ENCODE peak calls at places on chromosomes 12 and 14, in six cellular contexts. W is cardiac muscle cell; O is T-helper 2 cell; Q is effector CD4-positive, alpha-beta T cell; C is left cardiac atrium; D is stimulated activated CD8-positive, alpha-beta memory T cell treated with anti-CD3 and anti-CD28 coated beads, Interleukin-4, amount 100 ng/mL, for 24 hours. U is an unnamed sample.

GRCh38 chr12:49874142-49874897 is 29.4 kb downstream of the FAIM2 start:
- DNase-seq in W (no peak), O (no peak), C (no peak), D (no peak), Q (no peak), U (no peak)

GRCh38 chr12:66941150-66941549 is 262.3 kb upstream of the GRIP1 start:
- DNase-seq in O (no peak), C (no peak), W (no peak), Q (no peak), D (no peak), U (no peak)

GRCh38 chr14:104843442-104844305 is 21.4 kb upstream of the CEP170B start:
- DNase-seq in C (no peak), Q (no peak), W (peak; percentile 74), O (no peak), D (no peak), U (no peak)

GRCh38 chr12:109951136-109951535 is 45.0 kb downstream of the GIT2 start:
- DNase-seq in W (no peak), C (no peak), D (no peak), O (no peak), Q (no peak), U (no peak)

GRCh38 chr14:90060312-90060964 is 1.4 kb upstream of the KCNK13 start:
- DNase-seq in C (peak; percentile 53), D (peak; percentile 33), W (peak; percentile 75), O (peak; percentile 9), Q (no peak), U (peak; percentile 10)

GRCh38 chr12:25014961-25015360 is 66.1 kb upstream of the BCAT1 start:
- DNase-seq in C (no peak), Q (no peak), W (no peak), D (no peak), O (no peak), U (no peak)

GRCh38 chr14:99247091-99247729 is 24.8 kb downstream of the BCL11B start:
- DNase-seq in O (no peak), C (no peak), W (no peak), D (no peak), Q (no peak), U (no peak)

GRCh38 chr14:29643415-29644206 is 284.0 kb downstream of the PRKD1 start:
- DNase-seq in O (no peak), C (no peak), W (no peak), Q (no peak), D (no peak), U (no peak)

GRCh38 chr12:131421506-131422184 is 289.2 kb upstream of the SFSWAP start:
- DNase-seq in O (no peak), C (no peak), D (no peak), W (no peak), Q (no peak), U (no peak)

GRCh38 chr14:94388027-94388895 is at the start of gene SERPINA1:
- DNase-seq in D (no peak), O (no peak), C (no peak), W (no peak), Q (no peak), U (no peak)

GRCh38 chr12:92518071-92518470 is 184.7 kb upstream of the PLEKHG7 start:
- DNase-seq in C (no peak), Q (no peak), D (no peak), O (no peak), W (no peak), U (no peak)

GRCh38 chr12:1020389-1020788 is 29.4 kb downstream of the ERC1 start:
- DNase-seq in D (no peak), O (no peak), Q (no peak), W (no peak), C (no peak), U (no peak)

GRCh38 chr12:112738531-112738930 is 53.0 kb upstream of the RPH3A start:
- DNase-seq in Q (no peak), C (no peak), O (no peak), D (no peak), W (no peak), U (no peak)

GRCh38 chr12:5493018-5493417 is 61.1 kb downstream of the NTF3 start:
- DNase-seq in D (no peak), Q (no peak), W (no peak), O (no peak), C (no peak), U (no peak)

GRCh38 chr14:47626151-47627035 is 49.0 kb downstream of the MDGA2 start:
- DNase-seq in W (no peak), C (no peak), O (no peak), D (no peak), Q (no peak), U (no peak)

GRCh38 chr12:57195655-57196371 is 20.8 kb upstream of the NXPH4 start:
- DNase-seq in C (no peak), D (no peak), W (no peak), O (no peak), Q (no peak), U (no peak)

GRCh38 chr12:120539303-120539702 is 5.1 kb downstream of the RNF10 start:
- DNase-seq in D (no peak), C (no peak), Q (no peak), O (no peak), W (no peak), U (no peak)

GRCh38 chr12:28611115-28611435 is 420.8 kb downstream of the CCDC91 start:
- DNase-seq in O (no peak), C (no peak), W (no peak), Q (no peak), D (no peak), U (no peak)

GRCh38 chr14:51498411-51499227 is 153.1 kb upstream of the FRMD6 start:
- DNase-seq in W (no peak), C (no peak), Q (no peak), D (no peak), O (no peak), U (peak; percentile 26)

GRCh38 chr14:37903561-37904191 is 304.0 kb upstream of the SSTR1 start:
- DNase-seq in D (no peak), Q (peak; percentile 2), W (peak; percentile 55), C (no peak), O (no peak), U (peak; percentile 11)

GRCh38 chr12:13165578-13166120 is 30.9 kb upstream of the EMP1 start:
- DNase-seq in Q (peak; percentile 56), O (peak; percentile 11), C (peak; percentile 77), D (peak; percentile 60), W (no peak), U (peak; percentile 86)

GRCh38 chr14:76863724-76864407 is 37.7 kb downstream of the LRRC74A start:
- DNase-seq in C (peak; percentile 76), Q (no peak), O (no peak), W (peak; percentile 39), D (no peak), U (no peak)

GRCh38 chr12:51683763-51684357 is 92.8 kb downstream of the SCN8A start:
- DNase-seq in W (no peak), C (peak; percentile 21), O (no peak), D (no peak), Q (no peak), U (peak; percentile 30)

GRCh38 chr12:25054076-25054782 is 105.3 kb upstream of the BCAT1 start:
- DNase-seq in W (no peak), D (no peak), C (no peak), Q (no peak), O (no peak), U (no peak)

GRCh38 chr12:2244013-2244861 is 191.4 kb downstream of the CACNA1C start:
- DNase-seq in D (no peak), W (peak; percentile 76), Q (no peak), C (no peak), O (no peak), U (no peak)

GRCh38 chr12:101570022-101570421 is 24.7 kb upstream of the MYBPC1 start:
- DNase-seq in D (no peak), O (no peak), C (no peak), W (no peak), Q (no peak), U (peak; percentile 17)

GRCh38 chr12:1797011-1797901 is 23.1 kb upstream of the LRTM2 start:
- DNase-seq in W (no peak), D (peak; percentile 45), O (peak; percentile 47), C (peak; percentile 78), Q (peak; percentile 47), U (no peak)

GRCh38 chr12:25556136-25556535 is 3.1 kb upstream of the LMNTD1 start:
- DNase-seq in Q (no peak), W (no peak), O (no peak), C (no peak), D (no peak), U (no peak)

GRCh38 chr14:58466459-58466858 is 38.9 kb downstream of the KIAA0586 start:
- DNase-seq in D (no peak), O (no peak), Q (no peak), C (no peak), W (no peak), U (no peak)

GRCh38 chr12:23217158-23217557 is 592.2 kb downstream of the ETNK1 start:
- DNase-seq in O (no peak), D (no peak), C (no peak), W (no peak), Q (no peak), U (no peak)

GRCh38 chr14:92408186-92408585 is 85.2 kb downstream of the SLC24A4 start:
- DNase-seq in W (no peak), Q (no peak), O (no peak), C (no peak), D (no peak), U (peak; percentile 48)

GRCh38 chr12:4771172-4771959 is 51.2 kb downstream of the GALNT8 start:
- DNase-seq in O (no peak), W (no peak), Q (no peak), C (no peak), D (no peak), U (no peak)

GRCh38 chr12:66048218-66048842 is 82.2 kb downstream of the LLPH start:
- DNase-seq in W (no peak), Q (no peak), O (no peak), D (no peak), C (no peak), U (no peak)

GRCh38 chr14:89086060-89086382 is 261.6 kb downstream of the TTC8 start:
- DNase-seq in D (no peak), W (no peak), C (no peak), Q (no peak), O (no peak), U (no peak)

GRCh38 chr12:131621701-131622421 is 89.0 kb upstream of the SFSWAP start:
- DNase-seq in D (no peak), O (no peak), Q (no peak), W (no peak), C (no peak), U (no peak)

GRCh38 chr12:52033506-52034258 is 17.6 kb upstream of the NR4A1 start:
- DNase-seq in Q (no peak), O (no peak), W (no peak), C (peak; percentile 47), D (no peak), U (no peak)

GRCh38 chr12:108768591-108769500 is 37.5 kb upstream of the CORO1C start:
- DNase-seq in D (no peak), W (peak; percentile 43), Q (no peak), C (peak; percentile 51), O (no peak), U (no peak)

U was measured in prostate gland.